ENCODE peak calls at places on chromosomes 11 and 22, in six cellular contexts. One of them, this sample, is unnamed.

GRCh38 chr11:46381046-46381835 is at the start of gene MDK:
- DNase-seq in prostate gland: no peak
- DNase-seq in chondrocyte: peak
- DNase-seq in mammary epithelial cell: no peak
- DNase-seq in AG10803: no peak
- DNase-seq in spleen: peak
- DNase-seq in this sample: no peak

GRCh38 chr11:102850973-102851745 is 7.8 kb upstream of the MMP3 start:
- DNase-seq in mammary epithelial cell: peak
- DNase-seq in prostate gland: no peak
- DNase-seq in chondrocyte: no peak
- DNase-seq in spleen: no peak
- DNase-seq in AG10803: peak
- DNase-seq in this sample: no peak

GRCh38 chr11:62546244-62546936 is at the start of gene AHNAK:
- DNase-seq in mammary epithelial cell: peak
- DNase-seq in prostate gland: peak
- DNase-seq in spleen: peak
- DNase-seq in AG10803: peak
- DNase-seq in chondrocyte: peak
- DNase-seq in this sample: peak

GRCh38 chr11:25576320-25576719 is 755.6 kb upstream of the ANO3 start:
- DNase-seq in AG10803: no peak
- DNase-seq in prostate gland: no peak
- DNase-seq in chondrocyte: no peak
- DNase-seq in spleen: no peak
- DNase-seq in mammary epithelial cell: peak
- DNase-seq in this sample: no peak

GRCh38 chr11:134242376-134242775 is 10.8 kb downstream of the THYN1 start:
- DNase-seq in chondrocyte: no peak
- DNase-seq in AG10803: no peak
- DNase-seq in spleen: no peak
- DNase-seq in mammary epithelial cell: no peak
- DNase-seq in prostate gland: no peak
- DNase-seq in this sample: no peak

GRCh38 chr11:27215471-27216267 is 147.3 kb downstream of the CCDC34 start:
- DNase-seq in AG10803: no peak
- DNase-seq in mammary epithelial cell: no peak
- DNase-seq in chondrocyte: no peak
- DNase-seq in prostate gland: no peak
- DNase-seq in spleen: peak
- DNase-seq in this sample: no peak

GRCh38 chr11:45383229-45383628 is 97.1 kb upstream of the SYT13 start:
- DNase-seq in spleen: peak
- DNase-seq in chondrocyte: peak
- DNase-seq in AG10803: peak
- DNase-seq in mammary epithelial cell: peak
- DNase-seq in prostate gland: no peak
- DNase-seq in this sample: no peak

GRCh38 chr11:12715941-12716340 is 41.7 kb downstream of the TEAD1 start:
- DNase-seq in chondrocyte: no peak
- DNase-seq in mammary epithelial cell: no peak
- DNase-seq in spleen: no peak
- DNase-seq in AG10803: no peak
- DNase-seq in prostate gland: no peak
- DNase-seq in this sample: no peak

GRCh38 chr11:47394322-47395224 is 13.8 kb upstream of the SLC39A13 start:
- DNase-seq in AG10803: no peak
- DNase-seq in prostate gland: no peak
- DNase-seq in mammary epithelial cell: no peak
- DNase-seq in spleen: peak
- DNase-seq in chondrocyte: no peak
- DNase-seq in this sample: peak

GRCh38 chr22:47154621-47155081 is 392.2 kb downstream of the TBC1D22A start:
- DNase-seq in spleen: no peak
- DNase-seq in mammary epithelial cell: peak
- DNase-seq in prostate gland: peak
- DNase-seq in AG10803: peak
- DNase-seq in chondrocyte: no peak
- DNase-seq in this sample: no peak

GRCh38 chr11:60175860-60176275 is 7.0 kb downstream of the MS4A6A start:
- DNase-seq in prostate gland: no peak
- DNase-seq in AG10803: no peak
- DNase-seq in mammary epithelial cell: peak
- DNase-seq in chondrocyte: no peak
- DNase-seq in spleen: no peak
- DNase-seq in this sample: no peak

GRCh38 chr22:46794067-46794466 is 31.6 kb downstream of the TBC1D22A start:
- DNase-seq in chondrocyte: no peak
- DNase-seq in mammary epithelial cell: no peak
- DNase-seq in prostate gland: no peak
- DNase-seq in AG10803: no peak
- DNase-seq in spleen: peak
- DNase-seq in this sample: no peak

GRCh38 chr11:82718307-82718706 is 15.4 kb downstream of the FAM181B start:
- DNase-seq in chondrocyte: no peak
- DNase-seq in mammary epithelial cell: peak
- DNase-seq in spleen: no peak
- DNase-seq in prostate gland: no peak
- DNase-seq in AG10803: peak
- DNase-seq in this sample: no peak

GRCh38 chr11:17593466-17594245 is 46.6 kb downstream of the OTOG start:
- DNase-seq in prostate gland: no peak
- DNase-seq in chondrocyte: no peak
- DNase-seq in AG10803: no peak
- DNase-seq in spleen: no peak
- DNase-seq in mammary epithelial cell: no peak
- DNase-seq in this sample: peak

GRCh38 chr11:26204110-26204509 is 127.8 kb upstream of the ANO3 start:
- DNase-seq in AG10803: no peak
- DNase-seq in spleen: no peak
- DNase-seq in mammary epithelial cell: no peak
- DNase-seq in chondrocyte: no peak
- DNase-seq in prostate gland: no peak
- DNase-seq in this sample: no peak

GRCh38 chr11:102800774-102801173 is 2.8 kb upstream of the MMP1 start:
- DNase-seq in prostate gland: no peak
- DNase-seq in AG10803: peak
- DNase-seq in spleen: no peak
- DNase-seq in mammary epithelial cell: no peak
- DNase-seq in chondrocyte: no peak
- DNase-seq in this sample: no peak

GRCh38 chr11:65417221-65417701 is 5.3 kb upstream of the NEAT1 start:
- DNase-seq in chondrocyte: no peak
- DNase-seq in prostate gland: peak
- DNase-seq in mammary epithelial cell: no peak
- DNase-seq in AG10803: peak
- DNase-seq in spleen: peak
- DNase-seq in this sample: no peak

GRCh38 chr11:13117344-13117743 is 108.2 kb downstream of the RASSF10 start:
- DNase-seq in mammary epithelial cell: peak
- DNase-seq in spleen: no peak
- DNase-seq in prostate gland: no peak
- DNase-seq in AG10803: no peak
- DNase-seq in chondrocyte: no peak
- DNase-seq in this sample: no peak

GRCh38 chr11:87039371-87039770 is 1.6 kb downstream of the TMEM135 start:
- DNase-seq in chondrocyte: no peak
- DNase-seq in spleen: no peak
- DNase-seq in prostate gland: no peak
- DNase-seq in mammary epithelial cell: no peak
- DNase-seq in AG10803: peak
- DNase-seq in this sample: no peak

GRCh38 chr11:92048415-92048814 is 176.2 kb upstream of the FAT3 start:
- DNase-seq in prostate gland: no peak
- DNase-seq in chondrocyte: no peak
- DNase-seq in AG10803: no peak
- DNase-seq in mammary epithelial cell: peak
- DNase-seq in spleen: no peak
- DNase-seq in this sample: no peak

GRCh38 chr22:20957691-20958440 is 9.2 kb upstream of the AIFM3 start:
- DNase-seq in mammary epithelial cell: no peak
- DNase-seq in spleen: peak
- DNase-seq in chondrocyte: no peak
- DNase-seq in AG10803: peak
- DNase-seq in prostate gland: no peak
- DNase-seq in this sample: no peak

DNA sequence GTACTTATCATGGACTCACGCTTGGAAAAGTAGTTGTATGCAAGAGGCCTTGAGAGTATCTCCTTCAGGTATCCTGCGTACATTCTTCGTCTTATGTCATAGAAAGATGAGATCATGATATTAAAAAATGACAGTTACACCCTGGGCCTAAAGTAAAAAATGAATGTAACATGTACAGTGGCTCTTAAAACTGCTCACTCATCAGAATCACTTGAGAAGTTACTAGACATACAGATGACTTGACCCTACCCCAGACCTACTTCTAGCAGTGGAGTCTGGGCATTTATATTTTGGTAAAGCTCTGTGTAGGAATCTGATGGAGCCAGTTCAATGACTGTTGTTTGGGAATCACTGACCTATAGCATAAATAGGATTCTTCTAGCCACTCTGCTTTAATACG is 54.5 kb downstream of the PPME1 start:
- DNase-seq in AG10803: no peak
- DNase-seq in prostate gland: no peak
- DNase-seq in mammary epithelial cell: no peak
- DNase-seq in chondrocyte: no peak
- DNase-seq in spleen: no peak
- DNase-seq in this sample: no peak
- TF ChIP-seq CTCF in AG10803: no peak
- TF ChIP-seq CTCF in prostate gland: no peak
- TF ChIP-seq CTCF in mammary epithelial cell: no peak
- TF ChIP-seq CTCF in chondrocyte: no peak
- TF ChIP-seq CTCF in spleen: no peak
- TF ChIP-seq CTCF in this sample: no peak

DNA sequence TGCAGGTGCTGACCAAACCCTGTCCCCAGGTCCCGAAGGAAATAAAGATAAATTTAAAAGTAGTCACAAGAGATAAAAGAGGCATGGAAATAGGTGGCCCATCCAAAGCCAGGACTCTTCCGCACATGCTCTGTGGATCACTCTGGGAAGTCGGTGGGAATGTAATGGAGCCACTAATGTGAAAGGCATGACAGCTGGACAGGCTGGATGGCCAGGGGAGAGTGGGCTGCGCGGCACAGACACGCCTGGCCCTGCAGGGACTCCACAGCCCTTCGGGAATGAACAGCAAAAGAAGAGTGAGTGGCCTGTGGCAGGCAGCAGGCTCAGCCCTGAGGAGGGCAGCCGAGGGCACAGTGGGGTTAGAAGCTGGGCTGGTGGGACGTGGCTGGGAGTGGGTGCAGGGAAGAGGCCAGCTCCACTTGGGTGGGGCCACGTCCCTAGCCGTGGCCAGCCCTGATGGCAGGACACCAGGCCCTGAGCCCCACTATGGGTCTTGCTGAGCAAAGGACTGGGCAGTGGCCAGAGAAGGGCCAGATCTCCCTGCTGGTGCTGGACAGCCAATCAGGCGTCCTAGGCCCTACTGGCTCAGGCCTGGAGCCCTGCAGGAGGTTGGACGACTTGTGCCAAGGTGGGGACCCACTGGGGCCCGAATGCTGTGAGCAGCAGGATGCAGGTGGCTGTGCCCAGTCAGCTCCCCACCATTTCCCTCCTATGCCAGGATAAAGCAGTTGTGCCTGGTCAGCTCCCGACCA is 31.3 kb upstream of the GNB1L start:
- DNase-seq in prostate gland: no peak
- DNase-seq in mammary epithelial cell: no peak
- DNase-seq in AG10803: peak
- DNase-seq in chondrocyte: peak
- DNase-seq in spleen: peak
- DNase-seq in this sample: no peak
- TF ChIP-seq CTCF in prostate gland: no peak
- TF ChIP-seq CTCF in mammary epithelial cell: no peak
- TF ChIP-seq CTCF in AG10803: no peak
- TF ChIP-seq CTCF in chondrocyte: no peak
- TF ChIP-seq CTCF in spleen: no peak
- TF ChIP-seq CTCF in this sample: no peak

DNA sequence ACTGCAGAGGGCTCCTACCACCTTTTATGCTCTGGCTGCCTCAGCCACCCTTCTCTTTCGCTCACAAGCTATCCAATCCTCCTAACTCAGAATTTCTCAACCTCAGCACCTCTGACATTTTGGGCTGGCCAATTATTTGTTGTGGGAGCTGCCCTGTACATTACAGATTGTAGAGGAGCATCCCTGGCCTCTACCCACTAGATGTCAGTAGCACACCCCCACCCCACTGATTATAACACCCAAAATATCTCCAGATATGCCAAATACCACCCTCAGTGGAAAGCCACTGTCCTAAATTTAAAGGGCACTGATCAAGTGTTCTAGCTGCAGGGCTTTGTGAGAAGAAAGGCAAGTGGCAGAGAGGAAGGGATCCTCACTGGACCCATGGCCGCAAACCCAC is 443.1 kb downstream of the SOX6 start:
- DNase-seq in chondrocyte: no peak
- DNase-seq in spleen: no peak
- DNase-seq in mammary epithelial cell: no peak
- DNase-seq in prostate gland: no peak
- DNase-seq in AG10803: no peak
- DNase-seq in this sample: no peak
- TF ChIP-seq CTCF in chondrocyte: peak
- TF ChIP-seq CTCF in spleen: no peak
- TF ChIP-seq CTCF in mammary epithelial cell: peak
- TF ChIP-seq CTCF in prostate gland: no peak
- TF ChIP-seq CTCF in AG10803: no peak
- TF ChIP-seq CTCF in this sample: no peak

DNA sequence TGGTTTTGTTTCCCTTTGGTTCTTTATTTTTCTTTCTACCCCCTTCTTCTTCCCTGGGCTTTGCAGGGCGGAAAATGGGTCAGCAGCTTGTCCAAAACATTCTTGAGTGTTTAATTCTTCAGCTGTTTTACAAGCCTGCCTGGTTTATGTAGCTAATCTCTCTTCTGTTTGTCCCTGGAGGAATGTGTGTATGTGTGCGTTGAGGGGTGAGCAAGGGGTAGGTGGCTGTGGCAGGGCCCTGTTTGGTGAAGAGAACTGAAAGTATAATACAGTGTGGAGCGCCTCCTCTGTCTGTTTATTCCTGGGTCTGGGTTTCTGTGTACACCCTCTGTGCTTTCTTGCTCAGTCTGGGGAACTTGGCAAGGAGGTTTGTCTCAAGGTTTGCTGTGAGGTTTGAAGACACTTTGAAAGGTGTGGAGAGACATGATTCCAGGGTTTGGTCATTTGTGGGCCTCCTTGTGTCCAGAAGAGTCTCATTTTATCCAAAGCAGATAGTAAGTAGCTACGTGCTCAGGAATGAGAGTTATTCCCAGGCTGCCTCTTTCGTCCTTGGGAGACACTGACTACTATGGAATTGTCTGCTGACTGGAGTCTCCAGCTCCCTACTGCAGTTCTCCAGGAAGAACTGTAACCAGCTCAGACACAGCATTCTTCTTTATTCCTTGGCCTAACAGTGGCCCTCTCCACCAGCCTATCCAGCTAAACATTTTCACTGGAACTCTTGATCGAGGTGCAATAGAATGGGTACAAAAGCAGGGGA is 175.6 kb downstream of the ADAMTS15 start:
- DNase-seq in spleen: no peak
- DNase-seq in AG10803: no peak
- DNase-seq in mammary epithelial cell: no peak
- DNase-seq in prostate gland: no peak
- DNase-seq in chondrocyte: no peak
- DNase-seq in this sample: no peak
- TF ChIP-seq CTCF in spleen: no peak
- TF ChIP-seq CTCF in AG10803: no peak
- TF ChIP-seq CTCF in mammary epithelial cell: no peak
- TF ChIP-seq CTCF in prostate gland: no peak
- TF ChIP-seq CTCF in chondrocyte: peak
- TF ChIP-seq CTCF in this sample: no peak

This sample was measured in natural killer cell.